ENCODE peak calls at places on chromosomes 5 and 9, in four cellular contexts. I, D, U and R are unnamed samples. For H3K9me3 and H3K79me2, the result is how much of the 10 kb centered on the place peaks cover.

GRCh38 chr5:53265043-53265442 is 155.5 kb upstream of the MOCS2 start:
- DNase-seq in I (no peak), D (no peak), U (no peak), R (peak)

GRCh38 chr5:38650540-38651275 is 94.3 kb upstream of the LIFR start:
- DNase-seq in I (peak), D (no peak), U (peak), R (no peak)

GRCh38 chr5:10364186-10364689 is 10.7 kb downstream of the MARCHF6 start:
- DNase-seq in I (no peak), D (no peak), U (no peak), R (no peak)

GRCh38 chr5:92329759-92330158 is 946.6 kb upstream of the ARRDC3 start:
- DNase-seq in I (no peak), D (no peak), U (no peak), R (no peak)

GRCh38 chr9:137457406-137458193 is 1.5 kb downstream of the NSMF start:
- DNase-seq in I (no peak), D (no peak), U (no peak), R (no peak)

GRCh38 chr5:36948650-36949049 is 72.1 kb downstream of the NIPBL start:
- DNase-seq in I (no peak), D (no peak), U (no peak), R (no peak)

GRCh38 chr9:106864533-106865143 is 1.7 kb downstream of the ZNF462 start:
- DNase-seq in I (peak), D (no peak), U (peak), R (no peak)

GRCh38 chr5:159094745-159095144 is 5.0 kb downstream of the EBF1 start:
- DNase-seq in I (peak), D (peak), U (peak), R (no peak)

GRCh38 chr9:37936965-37937364 is 33.0 kb upstream of the SLC25A51 start:
- DNase-seq in I (no peak), D (no peak), U (peak), R (peak)

GRCh38 chr5:38961691-38962090 is 112.5 kb downstream of the RICTOR start:
- DNase-seq in I (no peak), D (no peak), U (no peak), R (no peak)

DNA sequence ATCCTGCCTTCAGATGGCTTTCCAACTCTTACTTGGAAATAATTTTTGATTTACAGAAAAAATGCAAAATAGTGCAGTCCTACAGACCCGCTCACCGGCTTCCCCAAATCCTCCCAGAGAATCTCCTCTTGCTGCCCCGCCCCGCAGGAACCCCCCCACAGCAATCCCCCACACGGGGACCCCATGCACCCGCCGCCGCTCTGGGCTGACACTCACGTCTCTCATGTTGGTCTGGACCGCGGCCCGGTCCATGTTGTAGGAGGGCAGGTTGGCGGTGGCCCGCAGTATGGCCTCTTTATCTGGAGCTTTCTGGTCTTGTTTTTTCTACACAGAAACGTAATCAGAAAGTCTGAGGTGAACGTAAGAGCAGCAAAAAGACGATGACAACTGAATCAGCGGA is 13.6 kb downstream of the UBAC1 start:
- DNase-seq in I (no peak), D (no peak), U (no peak), R (no peak)
- H3K9me3 ChIP-seq in I (under half), D (under half), U (under half), R (under half)

GRCh38 chr9:14466429-14466818 is 152.5 kb upstream of the NFIB start:
- DNase-seq in I (no peak), D (no peak), U (no peak), R (no peak)
- H2AFZ ChIP-seq in I (no peak), D (no peak), U (no peak), R (no peak)

DNA sequence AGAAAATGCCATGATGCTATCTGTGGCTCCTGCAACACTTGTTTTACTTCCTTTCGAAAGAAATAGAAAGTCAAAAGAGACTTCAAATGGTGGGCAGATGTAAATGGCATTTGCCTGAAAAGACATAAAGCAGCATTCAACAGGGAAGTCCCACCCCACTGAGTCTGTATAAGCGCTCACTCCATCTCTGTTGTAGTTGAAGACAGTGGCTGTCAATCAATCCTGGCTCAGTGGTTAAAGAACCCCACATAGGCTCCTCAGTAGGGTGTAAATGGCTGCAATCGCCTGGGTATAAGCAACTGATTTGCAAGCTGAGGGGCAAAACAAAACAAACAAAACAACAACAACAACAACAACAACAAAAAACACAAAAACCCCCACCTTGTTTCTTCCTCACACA is 158.7 kb downstream of the EFNA5 start:
- DNase-seq in I (no peak), D (no peak), U (no peak), R (no peak)
- H3K79me2 ChIP-seq in I (under half), D (under half), U (under half), R (under half)

GRCh38 chr5:180259260-180259611 is 32.6 kb downstream of the MAPK9 start:
- DNase-seq in I (no peak), D (no peak), U (peak), R (no peak)
- H3K9me3 ChIP-seq in I (under half), D (half or more), U (under half), R (half or more)

DNA sequence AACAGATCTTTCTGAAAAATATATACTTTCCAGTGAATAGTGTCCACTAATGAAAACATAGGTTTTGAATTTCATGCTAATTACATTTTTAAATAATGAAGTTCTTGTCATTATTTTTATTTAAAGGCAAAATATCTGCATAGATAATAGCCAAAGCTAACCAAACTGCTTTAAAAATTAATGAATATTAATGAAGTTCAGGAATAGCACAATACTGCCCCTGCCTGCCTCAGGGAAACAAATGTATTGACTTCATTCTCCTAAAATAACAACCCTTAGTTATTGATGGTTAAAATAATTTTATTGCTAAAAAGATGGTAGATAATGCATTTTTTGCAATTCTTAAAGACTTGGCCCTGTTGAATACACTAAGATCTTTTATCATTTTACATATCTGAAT is 103.6 kb upstream of the SSBP2 start:
- DNase-seq in I (no peak), D (no peak), U (peak), R (no peak)
- H2AFZ ChIP-seq in I (no peak), D (peak), U (no peak), R (no peak)

DNA sequence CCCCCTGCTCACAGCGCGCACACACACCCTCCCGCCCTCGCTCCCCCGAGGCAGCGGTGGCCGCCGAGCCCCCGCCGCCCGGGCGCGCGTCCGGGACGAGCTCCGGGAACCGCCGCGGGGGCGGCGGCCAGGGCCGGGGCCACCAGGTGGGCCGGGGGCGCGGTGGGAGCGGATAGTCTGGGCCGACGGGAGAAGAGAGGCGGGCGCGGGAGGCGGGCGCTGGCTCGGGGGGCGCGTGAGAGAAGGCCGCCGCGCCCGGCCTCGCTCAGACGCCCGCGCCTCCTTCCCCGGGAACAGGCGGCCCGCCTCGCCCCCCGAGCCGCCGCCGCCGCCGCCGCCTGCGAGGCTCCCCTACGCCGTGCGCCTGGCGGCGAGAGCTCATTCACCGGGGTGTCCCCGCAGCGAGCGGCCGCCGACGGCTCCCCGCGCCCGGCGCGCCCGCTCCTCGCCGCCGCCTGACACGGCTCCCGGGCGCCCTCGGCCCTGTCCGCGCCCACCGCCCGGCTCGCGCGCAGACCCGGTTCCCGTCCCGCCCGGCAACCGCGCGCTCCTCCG is at the start of gene GNAQ:
- DNase-seq in I (no peak), D (no peak), U (peak), R (no peak)
- H3K79me2 ChIP-seq in I (under half), D (under half), U (under half), R (under half)

GRCh38 chr5:141328231-141328630 is 2.1 kb upstream of the PCDHGA1 start:
- DNase-seq in I (no peak), D (no peak), U (no peak), R (no peak)
- H3K9me3 ChIP-seq in I (under half), D (under half), U (under half), R (under half)

DNA sequence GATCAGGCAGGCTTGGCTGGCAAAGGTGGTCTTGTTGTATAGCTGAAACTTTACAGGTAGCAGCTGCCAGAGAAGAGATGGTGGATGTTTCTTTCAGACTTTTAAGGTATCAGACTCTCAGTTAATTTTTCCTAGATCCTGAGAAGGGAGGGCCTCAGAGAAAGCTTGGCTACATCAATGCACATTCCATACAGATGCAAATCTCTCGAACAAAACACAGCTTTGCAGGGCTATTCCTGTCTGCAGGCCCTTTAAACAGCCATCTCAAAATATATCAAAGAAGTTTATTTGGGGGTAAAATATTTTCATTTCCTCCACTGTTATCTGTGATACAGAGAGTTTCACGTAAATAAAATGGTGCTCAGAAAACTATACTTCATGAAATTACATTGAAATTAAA is 1584.4 kb downstream of the EFNA5 start:
- DNase-seq in I (no peak), D (no peak), U (no peak), R (no peak)
- H2AFZ ChIP-seq in I (no peak), D (no peak), U (no peak), R (no peak)

GRCh38 chr5:139571543-139571942 is 10.4 kb downstream of the UBE2D2 start:
- DNase-seq in I (no peak), D (no peak), U (no peak), R (no peak)

GRCh38 chr5:139571966-139572365 is 10.8 kb downstream of the UBE2D2 start:
- DNase-seq in I (no peak), D (no peak), U (no peak), R (no peak)

GRCh38 chr5:139565411-139566305 is 4.5 kb downstream of the UBE2D2 start:
- DNase-seq in I (peak), D (no peak), U (no peak), R (no peak)

GRCh38 chr5:139566611-139567010 is 5.5 kb downstream of the UBE2D2 start:
- DNase-seq in I (no peak), D (no peak), U (no peak), R (no peak)

DNA sequence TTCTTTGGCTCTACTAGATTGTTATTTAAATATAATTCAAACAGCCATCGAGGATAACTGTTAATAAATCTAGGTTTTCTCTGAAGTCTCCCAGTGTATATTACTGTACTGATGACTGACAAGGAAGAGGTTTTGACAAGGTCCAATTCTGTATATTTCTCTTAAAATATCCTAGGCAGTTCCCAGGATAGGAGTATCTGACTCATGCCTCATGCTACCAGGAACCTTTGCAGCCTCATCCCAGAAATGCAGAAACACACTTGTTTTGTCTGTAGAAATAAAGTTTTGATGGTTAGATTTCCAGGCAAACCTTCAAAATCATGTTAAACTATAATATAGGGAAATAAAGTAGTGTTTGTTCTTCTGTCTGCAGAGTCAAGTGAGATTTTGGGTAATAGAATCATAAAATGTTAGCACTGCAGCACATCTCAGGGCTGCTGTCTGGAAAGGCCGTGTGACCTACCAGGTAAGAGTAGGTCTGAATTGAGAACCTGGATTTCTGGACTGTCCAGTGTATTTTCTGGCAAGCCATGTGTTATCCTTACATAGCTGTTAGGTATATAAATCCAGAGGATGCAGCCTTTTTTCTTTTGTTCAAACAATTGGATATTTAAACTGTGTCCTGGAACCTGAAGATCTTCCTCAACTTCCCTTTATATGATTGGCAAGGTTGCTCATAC is 8.3 kb downstream of the UBE2D2 start:
- DNase-seq in I (no peak), D (no peak), U (no peak), R (no peak)
- H3K79me2 ChIP-seq in I (half or more), D (half or more), U (half or more), R (half or more)